ENCODE peak calls at places on chromosome 13, in five cellular contexts. A is GM23338, E is SK-N-SH, D is OCI-LY7, I is neural progenitor cell. K is an unnamed sample.

GRCh38 chr13:112525306-112525945 is 62.5 kb downstream of the TUBGCP3 start:
- DNase-seq in A (no peak), E (no peak), I (no peak), D (no peak), K (peak; percentile 79)

GRCh38 chr13:30049692-30050091 is 199.3 kb upstream of the UBL3 start:
- DNase-seq in I (no peak), E (no peak), A (no peak), D (no peak), K (peak; percentile 54)

GRCh38 chr13:79796116-79796515 is 315.2 kb downstream of the NDFIP2 start:
- DNase-seq in A (no peak), I (no peak), D (no peak), E (no peak), K (no peak)

GRCh38 chr13:95644611-95645052 is at the start of gene DZIP1:
- DNase-seq in E (peak; percentile 90), I (peak; percentile 94), D (no peak), A (peak; percentile 97), K (peak; percentile 40)

GRCh38 chr13:29543230-29544215 is 52.0 kb downstream of the SLC7A1 start:
- DNase-seq in E (no peak), I (no peak), A (peak; percentile 31), D (no peak), K (peak; percentile 6)

GRCh38 chr13:40536443-40537113 is 129.9 kb downstream of the FOXO1 start:
- DNase-seq in I (no peak), E (no peak), D (peak; percentile 25), A (no peak), K (peak; percentile 12)

GRCh38 chr13:23320926-23321533 is 112.5 kb downstream of the SACS start:
- DNase-seq in A (no peak), E (no peak), I (no peak), D (no peak), K (peak; percentile 4)

GRCh38 chr13:114140909-114141255 is 8.5 kb upstream of the RASA3 start:
- DNase-seq in D (no peak), A (no peak), E (no peak), I (no peak), K (no peak)

GRCh38 chr13:105465251-105465650 is 1070.2 kb downstream of the EFNB2 start:
- DNase-seq in E (no peak), A (no peak), I (no peak), D (no peak), K (no peak)

GRCh38 chr13:49457221-49457620 is 13.1 kb downstream of the SETDB2 start:
- DNase-seq in D (no peak), A (no peak), E (no peak), I (no peak), K (peak; percentile 39)

GRCh38 chr13:80901111-80902014 is 560.4 kb upstream of the SPRY2 start:
- DNase-seq in D (no peak), E (no peak), A (no peak), I (no peak), K (no peak)

GRCh38 chr13:113151745-113152707 is 6.4 kb upstream of the PROZ start:
- DNase-seq in A (no peak), I (no peak), E (no peak), D (no peak), K (peak; percentile 3)

GRCh38 chr13:34867590-34867989 is 74.5 kb upstream of the NBEA start:
- DNase-seq in I (no peak), E (no peak), D (no peak), A (no peak), K (peak; percentile 21)

GRCh38 chr13:34857561-34857960 is 84.5 kb upstream of the NBEA start:
- DNase-seq in E (no peak), I (no peak), D (no peak), A (no peak), K (no peak)

GRCh38 chr13:34864650-34865049 is 77.4 kb upstream of the NBEA start:
- DNase-seq in A (no peak), E (no peak), I (no peak), D (no peak), K (no peak)

GRCh38 chr13:34863360-34864135 is 78.5 kb upstream of the NBEA start:
- DNase-seq in D (no peak), A (no peak), I (no peak), E (no peak), K (peak; percentile 88)
- H3K4me2 ChIP-seq in D (no peak overlapping the region), A (no peak overlapping the region), I (no peak overlapping the region), E (no peak overlapping the region), K (peak overlapping the region; percentile 69)

GRCh38 chr13:76939215-76939614 is 9.1 kb upstream of the ACOD1 start:
- DNase-seq in I (no peak), A (no peak), E (no peak), D (no peak), K (peak; percentile 13)

GRCh38 chr13:76942363-76942762 is 5.9 kb upstream of the ACOD1 start:
- DNase-seq in A (no peak), E (no peak), I (no peak), D (no peak), K (no peak)

GRCh38 chr13:76948139-76948538 is at the start of gene ACOD1:
- DNase-seq in A (no peak), I (no peak), D (no peak), E (no peak), K (peak; percentile 64)

GRCh38 chr13:76943646-76944045 is 4.7 kb upstream of the ACOD1 start:
- DNase-seq in D (no peak), E (no peak), I (no peak), A (no peak), K (peak; percentile 61)

DNA sequence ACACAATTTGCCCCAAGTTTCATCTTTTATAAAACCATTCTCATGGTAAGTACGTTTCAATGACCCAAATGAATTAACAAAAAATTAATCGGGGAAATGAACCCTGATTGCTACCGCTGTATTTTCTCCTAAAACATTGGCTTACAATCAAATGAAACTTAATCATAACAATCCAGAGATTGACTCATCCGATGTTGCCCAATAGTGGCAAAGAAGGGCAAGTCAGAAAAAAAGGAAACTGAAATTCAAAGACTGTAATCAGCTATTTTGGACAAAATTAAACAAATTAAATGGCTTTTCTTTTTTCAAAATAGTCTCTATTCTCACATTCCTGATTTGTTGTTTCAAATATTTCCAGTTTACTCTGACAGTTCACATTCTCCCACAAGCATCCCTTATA is 3.9 kb upstream of the ACOD1 start:
- DNase-seq in E (no peak), A (no peak), I (no peak), D (no peak), K (peak; percentile 69)
- TF ChIP-seq EZH2phosphoT487 in E (no peak), A (no peak), I (no peak), D (no peak), K (no peak)

GRCh38 chr13:99465454-99465853 is 35.8 kb upstream of the TM9SF2 start:
- DNase-seq in E (no peak), I (no peak), D (no peak), A (no peak), K (no peak)

GRCh38 chr13:99467764-99468163 is 33.5 kb upstream of the TM9SF2 start:
- DNase-seq in A (no peak), D (no peak), I (no peak), E (no peak), K (peak; percentile 94)

GRCh38 chr13:99463998-99464397 is 37.3 kb upstream of the TM9SF2 start:
- DNase-seq in I (no peak), A (no peak), D (no peak), E (no peak), K (no peak)

GRCh38 chr13:99468971-99469545 is 32.2 kb upstream of the TM9SF2 start:
- DNase-seq in A (peak; percentile 28), D (no peak), E (no peak), I (peak; percentile 39), K (no peak)

DNA sequence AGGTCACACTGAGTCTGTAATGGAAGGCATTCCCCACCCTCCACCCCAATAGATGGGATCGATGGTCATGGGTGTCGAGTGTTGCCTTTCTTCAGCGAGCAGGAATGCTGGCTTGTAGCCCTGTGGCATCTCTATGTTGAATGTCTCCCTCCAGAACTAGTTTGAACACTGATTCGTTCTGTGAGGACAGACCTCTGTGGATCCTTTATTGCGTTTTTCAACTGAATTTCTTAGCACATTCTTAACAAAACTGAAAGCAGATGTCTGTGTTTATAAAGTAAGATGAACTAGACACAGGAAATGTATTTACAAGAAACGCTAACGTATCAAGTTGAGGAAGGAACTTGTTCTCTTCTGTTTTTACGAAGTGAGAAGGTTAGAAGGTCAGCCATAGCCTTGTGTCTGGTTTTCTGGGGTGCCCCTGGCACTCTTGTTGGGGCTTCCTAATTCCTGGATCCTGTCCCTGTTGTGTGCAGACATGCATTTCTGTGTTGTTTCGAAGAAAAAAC is 36.8 kb upstream of the TM9SF2 start:
- DNase-seq in D (no peak), A (no peak), E (no peak), I (no peak), K (no peak)
- H3K4me2 ChIP-seq in D (no peak overlapping the region), A (no peak overlapping the region), E (no peak overlapping the region), I (no peak overlapping the region), K (no peak overlapping the region)

GRCh38 chr13:66663206-66663605 is 566.9 kb downstream of the PCDH9 start:
- DNase-seq in D (no peak), E (no peak), A (no peak), I (no peak), K (no peak)

GRCh38 chr13:66661336-66661735 is 568.8 kb downstream of the PCDH9 start:
- DNase-seq in D (no peak), I (no peak), E (no peak), A (no peak), K (no peak)

GRCh38 chr13:66659291-66660012 is 570.7 kb downstream of the PCDH9 start:
- DNase-seq in A (no peak), E (no peak), I (no peak), D (peak; percentile 90), K (no peak)

GRCh38 chr13:66657165-66657895 is 572.8 kb downstream of the PCDH9 start:
- DNase-seq in A (peak; percentile 8), D (no peak), E (peak; percentile 28), I (peak; percentile 4), K (peak; percentile 97)

GRCh38 chr13:66660013-66660804 is 569.9 kb downstream of the PCDH9 start:
- DNase-seq in A (no peak), D (peak; percentile 79), I (no peak), E (no peak), K (peak; percentile 59)
- TF ChIP-seq EZH2phosphoT487 in A (no peak), D (no peak), I (no peak), E (no peak), K (no peak)

K was measured in PC-3.